ENCODE peak calls at places on chromosomes 1 and 21, in eight cellular contexts. U is stomach; Q is activated CD4-positive, CD25-positive, alpha-beta regulatory T cell treated with anti-CD3 and anti-CD28 coated beads, Interleukin-2, amount 50 U/mL, for 16 hours; W is KG1; C is effector memory CD8-positive, alpha-beta T cell; T is NCI-H2081; K is activated gamma-delta T cell treated with Interleukin-2 at 50 U/mL for 16 hours; E is stimulated activated CD4-positive, alpha-beta T cell treated with anti-CD3 and anti-CD28 coated beads, Interleukin-1b, Interleukin-23, amount 100 ng/mL, for 24 hours. Z is an unnamed sample.

GRCh38 chr1:36953061-36953460 is 81.3 kb downstream of the GRIK3 start:
- DNase-seq in Q (no peak), W (no peak), T (no peak), K (no peak), C (no peak), E (no peak), U (no peak), Z (no peak)

GRCh38 chr1:2194319-2194897 is at the start of gene FAAP20:
- DNase-seq in W (no peak), E (peak; percentile 52), Q (peak; percentile 52), T (peak; percentile 50), U (peak; percentile 76), K (peak; percentile 68), C (no peak), Z (no peak)

GRCh38 chr1:41238311-41239094 is 3.6 kb downstream of the SCMH1 start:
- DNase-seq in W (no peak), Q (no peak), E (no peak), K (no peak), U (no peak), T (no peak), C (no peak), Z (no peak)

GRCh38 chr1:4002741-4003140 is 102.7 kb upstream of the C1orf174 start:
- DNase-seq in E (no peak), Q (no peak), K (no peak), T (no peak), W (no peak), C (no peak), U (no peak), Z (no peak)

GRCh38 chr1:82920418-82921248 is 1078.3 kb downstream of the TTLL7 start:
- DNase-seq in K (no peak), W (no peak), E (no peak), T (no peak), U (no peak), Q (no peak), C (no peak), Z (no peak)

GRCh38 chr1:31723828-31724359 is 20.1 kb upstream of the COL16A1 start:
- DNase-seq in U (peak; percentile 74), W (peak; percentile 58), C (peak; percentile 35), E (no peak), K (peak; percentile 34), T (no peak), Q (no peak), Z (no peak)

GRCh38 chr1:172903581-172904220 is 147.0 kb downstream of the TNFSF18 start:
- DNase-seq in E (no peak), U (no peak), T (no peak), C (no peak), K (no peak), W (no peak), Q (no peak), Z (no peak)

GRCh38 chr1:89908993-89909436 is 85.9 kb upstream of the ZNF326 start:
- DNase-seq in E (no peak), U (no peak), K (no peak), W (no peak), Q (no peak), T (no peak), C (no peak), Z (no peak)

GRCh38 chr1:176765608-176766007 is 302.6 kb downstream of the PAPPA2 start:
- DNase-seq in Q (no peak), C (no peak), W (no peak), K (no peak), U (no peak), E (no peak), T (no peak), Z (no peak)

GRCh38 chr1:2459757-2460156 is 16.3 kb upstream of the PLCH2 start:
- DNase-seq in K (no peak), C (no peak), W (no peak), Q (no peak), U (peak; percentile 38), E (no peak), T (no peak), Z (no peak)

GRCh38 chr1:240031009-240031408 is 60.7 kb upstream of the FMN2 start:
- DNase-seq in E (no peak), C (no peak), Q (no peak), W (no peak), K (no peak), U (no peak), T (no peak), Z (no peak)

GRCh38 chr1:55724551-55725325 is 509.6 kb upstream of the USP24 start:
- DNase-seq in U (no peak), C (no peak), E (no peak), K (no peak), Q (no peak), T (no peak), W (no peak), Z (no peak)

GRCh38 chr1:81149649-81150335 is 650.9 kb upstream of the ADGRL2 start:
- DNase-seq in W (no peak), T (no peak), Q (no peak), C (no peak), E (no peak), K (no peak), U (no peak), Z (no peak)

GRCh38 chr1:209040351-209040750 is 543.2 kb upstream of the CAMK1G start:
- DNase-seq in T (no peak), W (no peak), C (no peak), U (no peak), Q (no peak), E (no peak), K (no peak), Z (no peak)

GRCh38 chr1:31418626-31419025 is 5.6 kb downstream of the SERINC2 start:
- DNase-seq in T (no peak), U (no peak), E (no peak), W (no peak), Q (no peak), C (no peak), K (no peak), Z (no peak)

GRCh38 chr1:9133870-9134269 is 5.0 kb upstream of the GPR157 start:
- DNase-seq in T (no peak), C (no peak), E (no peak), W (no peak), U (no peak), Q (no peak), K (no peak), Z (no peak)

GRCh38 chr1:27522860-27523665 is 33.1 kb upstream of the WASF2 start:
- DNase-seq in E (no peak), W (no peak), U (no peak), C (no peak), K (peak; percentile 44), T (peak; percentile 74), Q (no peak), Z (no peak)

GRCh38 chr1:37423810-37424209 is 50.6 kb upstream of the ZC3H12A start:
- DNase-seq in Q (no peak), C (no peak), T (no peak), W (no peak), K (no peak), E (no peak), U (no peak), Z (no peak)

GRCh38 chr1:237166031-237166430 is 124.0 kb downstream of the RYR2 start:
- DNase-seq in W (no peak), T (no peak), E (no peak), U (no peak), Q (no peak), C (no peak), K (no peak), Z (no peak)

GRCh38 chr21:25607812-25608737 is 794 bp upstream of the MRPL39 start:
- DNase-seq in Q (peak; percentile 57), U (peak; percentile 83), K (peak; percentile 70), C (peak; percentile 68), W (peak; percentile 50), T (peak; percentile 71), E (peak; percentile 43), Z (no peak)

GRCh38 chr1:227215863-227216510 is 102.3 kb downstream of the CDC42BPA start:
- DNase-seq in T (no peak), K (no peak), Q (no peak), W (no peak), C (no peak), E (no peak), U (no peak), Z (no peak)

GRCh38 chr1:208479435-208479834 is 235.3 kb upstream of the PLXNA2 start:
- DNase-seq in E (no peak), Q (no peak), W (no peak), T (no peak), C (no peak), U (no peak), K (no peak), Z (no peak)

GRCh38 chr1:66848193-66848592 is 47.1 kb upstream of the INSL5 start:
- DNase-seq in U (no peak), E (no peak), W (no peak), T (no peak), Q (no peak), C (no peak), K (no peak), Z (no peak)

GRCh38 chr1:2830761-2831425 is 29.4 kb upstream of the TTC34 start:
- DNase-seq in C (no peak), W (no peak), K (no peak), T (no peak), E (no peak), Q (no peak), U (no peak), Z (no peak)

GRCh38 chr1:31771891-31772668 is 7.9 kb upstream of the ADGRB2 start:
- DNase-seq in E (no peak), W (no peak), Q (no peak), C (no peak), U (no peak), K (peak; percentile 28), T (no peak), Z (no peak)

Z was measured in SIG-M5.